ENCODE peak calls at places on chromosomes 16 and 17, in nine cellular contexts. D, Z, W, H, B, T, M, Y and R are unnamed samples.

GRCh38 chr17:46148247-46148646 is 45.0 kb downstream of the KANSL1 start:
- DNase-seq in T (no peak), Z (no peak), M (no peak), H (no peak), W (no peak), B (no peak), Y (no peak), D (no peak), R (no peak)

GRCh38 chr17:66347661-66348604 is 45.5 kb downstream of the PRKCA start:
- DNase-seq in B (no peak), M (no peak), Y (no peak), H (no peak), T (no peak), W (peak; percentile 42), Z (no peak), D (no peak), R (no peak)

GRCh38 chr16:80607204-80607603 is 66.4 kb downstream of the DYNLRB2 start:
- DNase-seq in W (no peak), H (no peak), B (no peak), Z (no peak), M (no peak), Y (peak; percentile 55), D (no peak), T (no peak), R (no peak)

GRCh38 chr17:63954402-63955063 is 18.2 kb downstream of the SCN4A start:
- DNase-seq in D (no peak), Z (no peak), B (no peak), M (no peak), T (no peak), Y (no peak), H (no peak), W (no peak), R (no peak)

GRCh38 chr16:21603920-21604319 is 4.5 kb downstream of the METTL9 start:
- DNase-seq in T (no peak), Y (no peak), Z (no peak), D (no peak), W (no peak), H (no peak), M (no peak), B (no peak), R (peak; percentile 16)

GRCh38 chr17:7838291-7839075 is 4.5 kb downstream of the KDM6B start:
- DNase-seq in D (no peak), Z (peak; percentile 61), Y (peak; percentile 79), B (no peak), T (no peak), W (peak; percentile 43), H (peak; percentile 66), M (peak; percentile 75), R (peak; percentile 47)

GRCh38 chr17:17823433-17824118 is 13.2 kb downstream of the SREBF1 start:
- DNase-seq in W (peak; percentile 83), B (peak; percentile 77), D (peak; percentile 92), Z (peak; percentile 93), M (peak; percentile 90), H (peak; percentile 96), Y (peak; percentile 98), T (peak; percentile 87), R (peak; percentile 79)

GRCh38 chr16:87850009-87851006 is 19.0 kb downstream of the SLC7A5 start:
- DNase-seq in M (peak; percentile 72), Y (peak; percentile 93), T (peak; percentile 80), B (no peak), Z (peak; percentile 86), W (peak; percentile 63), D (peak; percentile 84), H (no peak), R (peak; percentile 88)

GRCh38 chr16:12187939-12188673 is 211.6 kb downstream of the SNX29 start:
- DNase-seq in W (no peak), H (no peak), M (no peak), B (no peak), D (no peak), Z (no peak), Y (no peak), T (no peak), R (no peak)

GRCh38 chr17:43814714-43815113 is 18.2 kb downstream of the MPP3 start:
- DNase-seq in T (no peak), D (no peak), Y (no peak), Z (no peak), B (no peak), H (no peak), W (no peak), M (no peak), R (no peak)

GRCh38 chr17:16349461-16349860 is 3.8 kb downstream of the CENPV start:
- DNase-seq in W (no peak), D (no peak), B (no peak), Z (no peak), T (no peak), Y (no peak), M (no peak), H (peak; percentile 45), R (no peak)

GRCh38 chr17:80866050-80866793 is 125.4 kb upstream of the CHMP6 start:
- DNase-seq in Y (peak; percentile 93), D (peak; percentile 81), B (peak; percentile 62), W (peak; percentile 65), Z (no peak), H (peak; percentile 83), T (peak; percentile 72), M (peak; percentile 80), R (peak; percentile 84)

GRCh38 chr17:60392845-60393702 is 1.1 kb upstream of the USP32 start:
- DNase-seq in B (no peak), M (no peak), W (peak; percentile 58), T (peak; percentile 67), H (peak; percentile 70), D (no peak), Y (peak; percentile 60), Z (no peak), R (peak; percentile 47)

GRCh38 chr16:77951788-77952187 is 70.6 kb upstream of the CLEC3A start:
- DNase-seq in W (no peak), H (no peak), Z (no peak), M (no peak), Y (peak; percentile 67), D (no peak), B (no peak), T (no peak), R (no peak)

GRCh38 chr17:19389386-19389785 is 2.4 kb upstream of the MFAP4 start:
- DNase-seq in Z (no peak), W (no peak), D (no peak), T (no peak), M (no peak), B (no peak), H (peak; percentile 54), Y (no peak), R (no peak)

GRCh38 chr17:19388791-19389190 is 1.8 kb upstream of the MFAP4 start:
- DNase-seq in T (no peak), Z (no peak), B (no peak), W (no peak), Y (no peak), H (peak; percentile 80), M (no peak), D (no peak), R (no peak)

GRCh38 chr17:19386276-19386863 is 620 bp downstream of the MFAP4 start:
- DNase-seq in D (peak; percentile 73), T (peak; percentile 86), W (peak; percentile 67), M (peak; percentile 85), H (peak; percentile 94), Z (no peak), Y (peak; percentile 79), B (peak; percentile 62), R (no peak)

GRCh38 chr17:19387921-19388521 is 1.0 kb upstream of the MFAP4 start:
- DNase-seq in T (no peak), D (no peak), B (no peak), H (peak; percentile 87), Y (no peak), Z (no peak), W (no peak), M (no peak), R (no peak)

GRCh38 chr17:19386974-19387920 is at the start of gene MFAP4:
- DNase-seq in T (peak; percentile 90), M (peak; percentile 89), B (peak; percentile 56), Y (peak; percentile 89), Z (no peak), D (peak; percentile 82), H (peak; percentile 97), W (no peak), R (peak; percentile 67)
- H3K4me3 ChIP-seq in T (peak within 1 kb of the TSS; percentile 25), M (peak within 1 kb of the TSS; percentile 19), B (peak within 1 kb of the TSS; percentile 32), Y (no peak within 1 kb of the TSS), Z (no peak within 1 kb of the TSS), D (peak within 1 kb of the TSS; percentile 58), H (peak within 1 kb of the TSS; percentile 31), W (no peak within 1 kb of the TSS), R (no peak within 1 kb of the TSS)

DNA sequence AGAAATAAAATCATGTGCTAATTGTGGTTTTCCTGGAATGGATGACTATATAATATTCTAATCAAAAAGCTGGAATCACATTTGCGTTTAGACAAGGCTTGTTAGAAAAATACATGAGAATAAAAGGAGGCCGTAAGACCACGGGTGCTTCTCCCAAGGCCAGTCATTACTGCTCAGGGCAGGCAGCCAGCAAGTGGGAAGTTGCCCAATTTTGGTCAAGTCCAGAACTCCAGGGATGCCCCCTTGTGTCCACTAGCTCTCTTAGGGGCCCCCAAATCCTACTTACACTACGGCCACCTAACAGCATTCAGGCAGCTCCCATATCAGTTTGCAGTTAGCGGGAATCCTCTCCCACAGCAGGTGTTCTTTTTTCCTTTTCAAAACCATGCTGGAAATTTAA is 26.0 kb upstream of the LYRM9 start:
- DNase-seq in M (peak; percentile 77), Z (no peak), Y (no peak), H (no peak), T (no peak), W (no peak), B (no peak), D (no peak), R (no peak)
- H3K4me1 ChIP-seq in M (peaks cover 2% of the 10 kb centered on the region), Z (no peaks in the 10 kb centered on the region), Y (peaks cover 4% of the 10 kb centered on the region), H (no peaks in the 10 kb centered on the region), T (no peaks in the 10 kb centered on the region), W (no peaks in the 10 kb centered on the region), B (no peaks in the 10 kb centered on the region), D (no peaks in the 10 kb centered on the region), R (no peaks in the 10 kb centered on the region)

DNA sequence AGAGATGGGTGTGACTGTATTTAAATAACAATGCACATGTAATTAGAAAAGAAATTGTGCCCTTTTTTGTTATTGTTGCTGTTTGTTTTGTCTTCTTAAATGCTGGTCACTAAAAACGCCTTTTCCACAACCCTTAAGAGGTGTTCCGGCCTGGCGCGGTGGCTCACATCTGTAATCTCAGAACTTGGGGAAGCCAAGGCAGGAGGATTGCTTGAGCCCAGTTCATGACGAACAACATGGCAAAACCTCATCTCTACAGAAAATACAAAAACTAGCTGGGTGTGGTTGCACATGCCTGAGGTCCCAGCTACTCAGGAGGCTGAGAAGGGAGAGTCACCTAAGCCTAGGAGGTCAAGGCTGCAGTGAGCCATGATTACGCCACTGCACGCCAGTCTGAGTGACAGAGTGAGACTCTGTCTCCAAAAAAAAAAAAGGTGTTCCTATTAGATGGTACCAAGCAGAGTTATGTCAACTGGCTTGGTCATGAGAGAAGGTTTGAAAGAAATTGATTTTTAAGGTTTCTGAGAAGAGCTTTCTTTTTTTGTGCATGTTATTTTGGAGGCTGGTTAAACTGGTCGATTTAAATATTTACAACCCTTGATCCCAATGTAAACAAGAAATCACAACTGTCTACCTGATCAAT is 23.5 kb upstream of the RFFL start:
- DNase-seq in H (no peak), T (no peak), D (no peak), M (no peak), Y (no peak), Z (no peak), B (no peak), W (no peak), R (no peak)
- H3K4me3 ChIP-seq in H (no peak overlapping the region), T (no peak overlapping the region), D (peak overlapping the region; percentile 93), M (no peak overlapping the region), Y (peak overlapping the region; percentile 88), Z (peak overlapping the region; percentile 91), B (no peak overlapping the region), W (no peak overlapping the region), R (no peak overlapping the region)

DNA sequence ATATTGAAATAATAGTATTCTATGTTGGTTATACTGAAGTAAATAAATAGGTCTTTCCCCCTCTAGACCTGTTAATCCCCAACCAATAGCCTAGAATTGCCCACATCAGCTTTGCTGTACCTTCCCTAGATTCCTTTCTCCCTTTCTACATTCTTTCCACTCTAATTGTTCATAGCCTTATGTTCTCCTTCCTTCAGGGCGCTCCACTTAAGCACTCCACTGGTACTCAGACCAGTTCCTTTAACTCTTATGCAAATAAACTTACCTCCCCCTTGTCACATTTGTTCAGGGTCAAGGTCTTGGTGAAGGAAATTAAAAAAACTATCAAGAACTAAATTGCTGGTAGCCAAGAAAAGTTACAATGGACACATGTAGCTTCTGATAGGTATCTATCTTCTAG is 294.8 kb downstream of the UTP18 start:
- DNase-seq in W (no peak), Y (no peak), B (no peak), H (no peak), Z (no peak), D (no peak), M (no peak), T (no peak), R (no peak)
- H3K4me1 ChIP-seq in W (no peaks in the 10 kb centered on the region), Y (no peaks in the 10 kb centered on the region), B (no peaks in the 10 kb centered on the region), H (no peaks in the 10 kb centered on the region), Z (no peaks in the 10 kb centered on the region), D (no peaks in the 10 kb centered on the region), M (no peaks in the 10 kb centered on the region), T (no peaks in the 10 kb centered on the region), R (no peaks in the 10 kb centered on the region)